ENCODE peak calls at places on chromosomes 7 and 10, in four cellular contexts. X, O, K and I are unnamed samples.

GRCh38 chr10:117294039-117294438 is 53.1 kb downstream of the SLC18A2 start:
- DNase-seq in X (no peak), O (no peak), K (no peak), I (no peak)

GRCh38 chr7:30617359-30617758 is 22.7 kb downstream of the GARS1 start:
- DNase-seq in X (no peak), O (no peak), K (no peak), I (no peak)

GRCh38 chr10:4678023-4678950 is 147.7 kb upstream of the AKR1E2 start:
- DNase-seq in X (peak; percentile 91), O (no peak), K (no peak), I (peak; percentile 84)

GRCh38 chr7:132652507-132652906 is 76.2 kb upstream of the PLXNA4 start:
- DNase-seq in X (no peak), O (no peak), K (no peak), I (no peak)

GRCh38 chr7:31521336-31522010 is 7.6 kb downstream of the ITPRID1 start:
- DNase-seq in X (no peak), O (no peak), K (no peak), I (no peak)

GRCh38 chr7:28091190-28091589 is 89.4 kb downstream of the JAZF1 start:
- DNase-seq in X (no peak), O (no peak), K (no peak), I (no peak)

GRCh38 chr7:98227939-98228338 is 16.7 kb downstream of the BHLHA15 start:
- DNase-seq in X (no peak), O (no peak), K (no peak), I (no peak)

GRCh38 chr10:75108684-75109458 is 2.6 kb upstream of the SAMD8 start:
- DNase-seq in X (no peak), O (peak; percentile 27), K (peak; percentile 33), I (peak; percentile 39)

GRCh38 chr7:332646-333398 is 42.9 kb downstream of the FOXL3 start:
- DNase-seq in X (peak; percentile 36), O (peak; percentile 36), K (peak; percentile 72), I (peak; percentile 39)

GRCh38 chr7:676246-676971 is 50.1 kb upstream of the DNAAF5 start:
- DNase-seq in X (no peak), O (no peak), K (no peak), I (no peak)

GRCh38 chr10:1156921-1157614 is 100.9 kb downstream of the WDR37 start:
- DNase-seq in X (no peak), O (no peak), K (no peak), I (no peak)

GRCh38 chr7:107982463-107982862 is 20.5 kb downstream of the LAMB1 start:
- DNase-seq in X (no peak), O (no peak), K (no peak), I (no peak)

GRCh38 chr7:8176370-8177081 is 85.4 kb downstream of the ICA1 start:
- DNase-seq in X (no peak), O (no peak), K (no peak), I (no peak)

GRCh38 chr10:97708976-97709745 is 4.4 kb upstream of the MARVELD1 start:
- DNase-seq in X (peak; percentile 88), O (no peak), K (peak; percentile 65), I (peak; percentile 75)

GRCh38 chr7:128963327-128963757 is 25.6 kb downstream of the IRF5 start:
- DNase-seq in X (peak; percentile 37), O (no peak), K (no peak), I (peak; percentile 63)

GRCh38 chr10:112811741-112812551 is 138.1 kb upstream of the TCF7L2 start:
- DNase-seq in X (peak; percentile 94), O (peak; percentile 94), K (no peak), I (peak; percentile 90)

GRCh38 chr10:1434202-1434601 is 303.1 kb downstream of the ADARB2 start:
- DNase-seq in X (no peak), O (no peak), K (no peak), I (no peak)

GRCh38 chr7:157253850-157254249 is 83.0 kb upstream of the DNAJB6 start:
- DNase-seq in X (no peak), O (no peak), K (no peak), I (no peak)

DNA sequence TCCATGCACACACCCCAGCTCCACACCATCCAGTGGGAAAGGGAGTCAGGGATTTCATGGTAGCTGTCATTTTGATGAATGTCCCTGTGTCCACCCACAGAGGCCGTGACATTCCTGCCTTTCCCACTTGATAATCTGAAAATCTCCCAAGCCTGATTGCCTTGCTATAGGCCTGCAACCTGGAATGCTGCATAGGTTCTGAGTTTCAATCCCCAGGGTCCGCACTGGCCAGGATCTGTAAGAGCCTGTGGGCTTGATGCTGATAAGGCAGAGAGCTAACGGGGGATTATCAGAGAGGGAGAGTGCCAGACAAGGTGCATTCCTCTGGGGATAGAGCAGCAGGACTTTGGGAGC is 57.5 kb downstream of the RBM20 start:
- DNase-seq in X (no peak), O (no peak), K (no peak), I (no peak)
- H4K8ac ChIP-seq in X (no peak overlapping the region), O (no peak overlapping the region), K (no peak overlapping the region), I (no peak overlapping the region)

DNA sequence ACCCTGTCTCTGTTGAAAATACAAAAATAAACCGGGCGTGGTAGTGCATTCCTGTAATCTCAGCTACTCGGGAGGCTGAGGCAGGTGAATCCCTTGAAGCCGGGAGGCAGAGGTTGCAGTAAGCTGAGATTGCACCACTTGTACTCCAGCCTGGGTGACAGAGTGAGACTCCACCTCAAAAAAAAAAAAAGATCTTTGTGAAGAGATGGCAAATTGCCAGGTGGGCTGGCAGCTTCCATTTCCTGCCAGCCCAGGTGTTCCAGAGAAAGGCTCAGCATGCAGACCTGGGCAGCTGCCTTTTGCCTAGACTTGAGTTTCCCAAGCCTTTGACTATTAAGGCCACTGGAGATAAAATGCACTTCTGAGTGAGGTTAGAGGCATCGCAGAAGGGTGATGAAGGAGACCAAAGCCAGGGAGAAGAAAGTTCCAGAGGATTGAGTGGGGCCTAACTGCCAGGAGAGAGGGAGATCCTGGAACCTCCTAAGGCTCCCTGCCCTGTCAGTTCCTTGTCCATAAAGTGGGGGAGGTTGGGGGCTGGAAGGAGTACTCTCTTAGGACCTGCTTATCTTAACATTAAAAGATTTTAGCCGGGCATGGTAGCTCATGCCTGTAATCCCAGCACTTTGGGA is 10.0 kb upstream of the DDIT4 start:
- DNase-seq in X (no peak), O (no peak), K (no peak), I (no peak)
- H3K4me1 ChIP-seq in X (peaks cover 21% of the 10 kb centered on the region), O (peaks cover 17% of the 10 kb centered on the region), K (peaks cover 35% of the 10 kb centered on the region), I (peaks cover 16% of the 10 kb centered on the region)

GRCh38 chr10:65142641-65143435 is 1621.6 kb downstream of the REEP3 start:
- DNase-seq in X (no peak), O (no peak), K (no peak), I (no peak)
- H4K8ac ChIP-seq in X (no peak overlapping the region), O (no peak overlapping the region), K (no peak overlapping the region), I (no peak overlapping the region)

GRCh38 chr10:77649333-77650331 is 12.0 kb upstream of the KCNMA1 start:
- DNase-seq in X (no peak), O (no peak), K (no peak), I (no peak)
- H3K4me1 ChIP-seq in X (no peaks in the 10 kb centered on the region), O (peaks cover 17% of the 10 kb centered on the region), K (no peaks in the 10 kb centered on the region), I (no peaks in the 10 kb centered on the region)

DNA sequence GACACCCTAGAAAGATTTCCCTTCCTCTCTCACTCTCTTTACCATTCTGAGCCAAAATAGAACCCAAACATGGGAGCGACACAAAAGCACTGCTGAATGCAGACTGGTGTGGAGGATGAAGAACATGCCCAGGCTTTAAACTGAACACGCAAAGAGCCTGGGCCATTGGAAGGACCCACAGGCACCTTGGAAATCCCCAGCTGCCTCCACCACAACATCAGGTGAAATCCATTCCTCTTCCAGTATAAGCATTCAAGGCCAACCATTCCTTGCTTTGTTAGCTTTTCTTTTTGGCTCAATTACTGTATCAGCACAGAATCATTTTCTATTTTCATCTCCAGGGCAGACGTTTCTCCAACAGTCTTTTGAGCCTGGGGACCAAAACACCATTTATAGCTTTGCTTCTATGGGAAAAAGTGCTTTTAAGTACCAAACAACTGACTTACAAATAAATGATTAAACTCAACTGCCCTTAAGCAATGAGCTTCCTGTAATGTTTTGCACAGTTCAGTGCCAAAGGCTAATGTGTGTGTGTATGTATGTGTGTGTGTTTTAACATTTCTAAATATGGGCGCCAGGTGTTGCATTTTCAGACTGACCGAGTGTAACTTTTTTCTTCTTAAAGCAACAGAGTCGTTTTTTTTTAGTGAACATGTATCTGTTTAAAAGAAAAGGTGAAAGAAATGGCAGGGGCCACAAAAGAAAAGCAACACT is 16.2 kb upstream of the BLNK start:
- DNase-seq in X (no peak), O (no peak), K (no peak), I (no peak)
- H4K8ac ChIP-seq in X (no peak overlapping the region), O (no peak overlapping the region), K (no peak overlapping the region), I (no peak overlapping the region)

DNA sequence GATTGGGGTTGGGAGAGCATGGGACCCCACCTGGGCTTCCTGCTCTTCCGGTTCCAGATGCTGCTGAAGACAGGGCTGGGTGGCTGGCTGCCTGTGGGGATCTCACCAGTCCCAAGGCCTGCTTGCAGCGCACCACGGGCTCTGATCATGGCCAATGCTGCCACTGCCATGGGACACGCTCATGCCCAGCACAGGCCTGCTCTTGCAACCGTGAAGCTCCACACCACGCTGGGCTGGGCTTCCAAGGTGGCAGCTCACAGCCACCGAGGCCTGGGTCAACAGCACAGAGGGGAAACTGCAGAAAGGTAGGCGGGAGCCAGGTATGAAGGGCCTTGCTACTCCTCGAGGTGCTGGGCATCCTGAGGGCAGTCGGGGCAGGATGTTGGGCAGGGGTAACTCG is 72.1 kb upstream of the LRRC18 start:
- DNase-seq in X (no peak), O (no peak), K (no peak), I (no peak)
- H3K4me1 ChIP-seq in X (peaks cover 6% of the 10 kb centered on the region), O (no peaks in the 10 kb centered on the region), K (no peaks in the 10 kb centered on the region), I (no peaks in the 10 kb centered on the region)

GRCh38 chr7:100691676-100692577 is 2.1 kb downstream of the GIGYF1 start:
- DNase-seq in X (peak; percentile 61), O (peak; percentile 54), K (peak; percentile 92), I (peak; percentile 73)

GRCh38 chr7:100696123-100696521 is 2.1 kb upstream of the GIGYF1 start:
- DNase-seq in X (no peak), O (no peak), K (no peak), I (no peak)

GRCh38 chr7:100692578-100692961 is 1.5 kb downstream of the GIGYF1 start:
- DNase-seq in X (no peak), O (no peak), K (no peak), I (no peak)

GRCh38 chr7:100693312-100694195 is 496 bp downstream of the GIGYF1 start:
- DNase-seq in X (no peak), O (no peak), K (no peak), I (no peak)

GRCh38 chr7:100694196-100694745 is at the start of gene GIGYF1:
- DNase-seq in X (peak; percentile 58), O (no peak), K (no peak), I (peak; percentile 71)
- H4K8ac ChIP-seq in X (peak within 1 kb of the TSS; percentile 88), O (peak within 1 kb of the TSS; percentile 81), K (no peak within 1 kb of the TSS), I (peak within 1 kb of the TSS; percentile 71)